ENCODE peak calls at places on chromosomes 7 and 10, in eight cellular contexts. Q is GM20000, E is heart right ventricle, X is GM10248, O is progenitor cell of endocrine pancreas, P is HepG2, T is H9, N is HFFc6. A is an unnamed sample.

GRCh38 chr10:119786117-119786769 is 60.4 kb downstream of the INPP5F start:
- DNase-seq in N (peak), P (peak), O (no peak), Q (no peak), T (peak), X (no peak), E (no peak), A (no peak)

GRCh38 chr10:5654218-5654755 is 12.1 kb downstream of the ASB13 start:
- DNase-seq in E (no peak), X (no peak), Q (no peak), N (no peak), P (no peak), T (no peak), O (no peak), A (no peak)

GRCh38 chr10:43205681-43206390 is 61.0 kb downstream of the RASGEF1A start:
- DNase-seq in T (no peak), X (no peak), O (peak), N (no peak), P (no peak), E (no peak), Q (no peak), A (peak)

GRCh38 chr10:103153765-103154197 is 39.3 kb downstream of the NT5C2 start:
- DNase-seq in X (no peak), Q (no peak), P (peak), O (no peak), T (no peak), N (peak), E (no peak), A (no peak)

GRCh38 chr10:132142396-132143161 is 44.2 kb upstream of the DPYSL4 start:
- DNase-seq in O (peak), Q (peak), P (no peak), T (peak), X (peak), E (peak), N (no peak), A (peak)

GRCh38 chr7:151837285-151838042 is 39.5 kb downstream of the PRKAG2 start:
- DNase-seq in X (no peak), N (no peak), P (no peak), E (no peak), Q (no peak), O (no peak), T (peak), A (peak)

GRCh38 chr7:50266893-50267386 is 37.6 kb upstream of the IKZF1 start:
- DNase-seq in O (no peak), E (peak), Q (peak), T (no peak), N (no peak), P (no peak), X (peak), A (no peak)

GRCh38 chr7:29988391-29989256 is 977 bp downstream of the SCRN1 start:
- DNase-seq in E (peak), T (peak), P (peak), O (peak), N (peak), Q (peak), X (peak), A (peak)

GRCh38 chr7:15503603-15504280 is 58.1 kb downstream of the AGMO start:
- DNase-seq in O (no peak), X (no peak), E (no peak), T (no peak), Q (no peak), N (peak), P (no peak), A (no peak)

GRCh38 chr7:129021656-129022055 is 33.3 kb downstream of the TNPO3 start:
- DNase-seq in T (no peak), N (no peak), X (no peak), O (no peak), E (no peak), Q (no peak), P (no peak), A (no peak)
- TF ChIP-seq CTCF in T (no peak), N (no peak), X (no peak), O (no peak), E (no peak), Q (no peak), P (no peak), A (no peak)

GRCh38 chr10:133394064-133394663 is at the start of gene MTG1:
- DNase-seq in X (peak), Q (peak), E (peak), P (peak), T (peak), O (peak), N (peak), A (peak)
- TF ChIP-seq CTCF in X (peak), Q (no peak), E (peak), P (peak), T (peak), O (peak), N (peak), A (no peak)

GRCh38 chr10:62424026-62424425 is 49.9 kb downstream of the ZNF365 start:
- DNase-seq in E (no peak), N (no peak), P (no peak), Q (no peak), X (no peak), T (no peak), O (no peak), A (no peak)
- TF ChIP-seq CTCF in E (no peak), N (peak), P (no peak), Q (no peak), X (no peak), T (peak), O (no peak), A (no peak)

DNA sequence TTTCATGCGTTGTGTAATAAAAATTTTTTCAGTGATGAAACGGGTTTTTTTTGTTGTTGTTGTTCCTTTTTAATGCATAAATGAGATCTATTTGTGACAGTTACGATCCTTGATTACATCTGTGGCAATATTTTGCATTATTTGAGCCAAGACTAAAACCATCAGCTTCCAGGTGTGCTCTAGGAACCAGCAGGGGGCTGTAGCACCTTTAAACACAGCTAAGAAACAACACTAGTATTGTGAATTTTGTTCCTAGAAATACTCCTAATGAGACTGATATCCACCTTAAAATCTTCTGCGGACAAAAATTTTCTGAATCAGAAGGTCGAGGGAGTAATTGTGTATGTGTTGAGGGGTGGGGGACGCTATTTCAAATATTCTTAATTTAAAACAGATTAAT is 52.6 kb downstream of the FGFBP3 start:
- DNase-seq in P (peak), T (no peak), X (no peak), N (no peak), Q (no peak), E (no peak), O (no peak), A (no peak)
- TF ChIP-seq CTCF in P (peak), T (peak), X (no peak), N (peak), Q (no peak), E (no peak), O (peak), A (peak)

GRCh38 chr10:123236122-123236521 is 81.9 kb downstream of the BUB3 start:
- DNase-seq in X (no peak), O (no peak), N (no peak), Q (no peak), P (peak), T (no peak), E (no peak), A (no peak)
- TF ChIP-seq CTCF in X (no peak), O (no peak), N (no peak), Q (no peak), P (peak), T (peak), E (no peak), A (no peak)